ENCODE peak calls at places on chromosome 10, in four cellular contexts. G is sigmoid colon, V is brain microvascular endothelial cell, B is adipocyte. P is an unnamed sample. For H3K36me3, the result is how much of the 10 kb centered on the place peaks cover.

GRCh38 chr10:11875183-11875498 is 52.0 kb downstream of the PROSER2 start:
- DNase-seq in G (peak), V (no peak), B (no peak), P (no peak)

GRCh38 chr10:69069090-69070042 is 18.5 kb upstream of the SRGN start:
- DNase-seq in G (no peak), V (no peak), B (no peak), P (no peak)

GRCh38 chr10:68992721-68993440 is 4.3 kb downstream of the KIFBP start:
- DNase-seq in G (peak), V (peak), B (peak), P (peak)

GRCh38 chr10:61376377-61376776 is 76.8 kb downstream of the TMEM26 start:
- DNase-seq in G (no peak), V (no peak), B (no peak), P (no peak)

GRCh38 chr10:514137-514671 is 175.3 kb downstream of the DIP2C start:
- DNase-seq in G (peak), V (no peak), B (no peak), P (no peak)

GRCh38 chr10:47457528-47457820 is 26.4 kb downstream of the ANXA8 start:
- DNase-seq in G (no peak), V (no peak), B (no peak), P (no peak)

GRCh38 chr10:74103560-74104248 is 46.9 kb downstream of the AP3M1 start:
- DNase-seq in G (no peak), V (peak), B (peak), P (no peak)

GRCh38 chr10:22372922-22373321 is 27.6 kb downstream of the SPAG6 start:
- DNase-seq in G (no peak), V (no peak), B (no peak), P (no peak)

GRCh38 chr10:17003151-17003550 is 126.5 kb downstream of the CUBN start:
- DNase-seq in G (no peak), V (peak), B (peak), P (no peak)

GRCh38 chr10:63240807-63241206 is 107.7 kb downstream of the NRBF2 start:
- DNase-seq in G (no peak), V (no peak), B (no peak), P (no peak)

GRCh38 chr10:22620140-22620857 is 94.1 kb downstream of the PIP4K2A start:
- DNase-seq in G (peak), V (peak), B (peak), P (peak)

GRCh38 chr10:59706851-59707797 is 2.5 kb downstream of the SLC16A9 start:
- DNase-seq in G (no peak), V (no peak), B (no peak), P (no peak)

GRCh38 chr10:111076191-111076681 is 593 bp upstream of the ADRA2A start:
- DNase-seq in G (peak), V (peak), B (peak), P (peak)

GRCh38 chr10:28842321-28842720 is 165.0 kb downstream of the BAMBI start:
- DNase-seq in G (no peak), V (peak), B (peak), P (no peak)

GRCh38 chr10:55065185-55065584 is 264.2 kb upstream of the PCDH15 start:
- DNase-seq in G (no peak), V (no peak), B (no peak), P (no peak)

GRCh38 chr10:49615721-49616120 is 1.9 kb downstream of the CHAT start:
- DNase-seq in G (peak), V (no peak), B (no peak), P (peak)

GRCh38 chr10:29412452-29413004 is 123.7 kb downstream of the LYZL1 start:
- DNase-seq in G (no peak), V (no peak), B (peak), P (no peak)

GRCh38 chr10:73857446-73857845 is 16.9 kb downstream of the CAMK2G start:
- DNase-seq in G (no peak), V (peak), B (no peak), P (no peak)

GRCh38 chr10:48803831-48804584 is 119.3 kb downstream of the WDFY4 start:
- DNase-seq in G (no peak), V (no peak), B (no peak), P (no peak)

GRCh38 chr10:110864662-110865140 is 7.0 kb upstream of the PDCD4 start:
- DNase-seq in G (no peak), V (no peak), B (no peak), P (no peak)

GRCh38 chr10:124403548-124403947 is 15.2 kb downstream of the OAT start:
- DNase-seq in G (no peak), V (peak), B (peak), P (no peak)

GRCh38 chr10:23419657-23420319 is 19.1 kb upstream of the OTUD1 start:
- DNase-seq in G (no peak), V (no peak), B (no peak), P (no peak)

GRCh38 chr10:132914732-132915131 is 27.6 kb downstream of the CFAP46 start:
- DNase-seq in G (peak), V (no peak), B (no peak), P (no peak)

GRCh38 chr10:86968271-86968993 is at the start of gene ADIRF:
- DNase-seq in G (peak), V (no peak), B (peak), P (peak)

GRCh38 chr10:22042557-22043326 is 39.2 kb upstream of the DNAJC1 start:
- DNase-seq in G (no peak), V (no peak), B (no peak), P (peak)

GRCh38 chr10:22894714-22895113 is 33.1 kb upstream of the ARMC3 start:
- DNase-seq in G (no peak), V (no peak), B (peak), P (no peak)

GRCh38 chr10:86857097-86857825 is 100.2 kb downstream of the MMRN2 start:
- DNase-seq in G (no peak), V (peak), B (peak), P (peak)

GRCh38 chr10:44817961-44818649 is 93.0 kb upstream of the TMEM72 start:
- DNase-seq in G (no peak), V (no peak), B (no peak), P (no peak)

GRCh38 chr10:35546824-35547225 is 58.3 kb upstream of the GJD4 start:
- DNase-seq in G (no peak), V (peak), B (peak), P (no peak)

GRCh38 chr10:12650122-12650521 is 300.8 kb downstream of the CAMK1D start:
- DNase-seq in G (no peak), V (no peak), B (no peak), P (no peak)

GRCh38 chr10:86674912-86675311 is 6.6 kb downstream of the LDB3 start:
- DNase-seq in G (no peak), V (no peak), B (no peak), P (no peak)

GRCh38 chr10:17850526-17850925 is 41.4 kb downstream of the MRC1 start:
- DNase-seq in G (no peak), V (no peak), B (no peak), P (no peak)

GRCh38 chr10:75097666-75098285 is 13.7 kb upstream of the SAMD8 start:
- DNase-seq in G (no peak), V (peak), B (peak), P (no peak)

GRCh38 chr10:32367793-32368453 is 21.0 kb upstream of the EPC1 start:
- DNase-seq in G (peak), V (peak), B (peak), P (peak)

GRCh38 chr10:387949-388660 is 252.8 kb downstream of the ZMYND11 start:
- DNase-seq in G (peak), V (no peak), B (no peak), P (no peak)

GRCh38 chr10:52280051-52280450 is 34.0 kb upstream of the DKK1 start:
- DNase-seq in G (no peak), V (no peak), B (peak), P (no peak)

DNA sequence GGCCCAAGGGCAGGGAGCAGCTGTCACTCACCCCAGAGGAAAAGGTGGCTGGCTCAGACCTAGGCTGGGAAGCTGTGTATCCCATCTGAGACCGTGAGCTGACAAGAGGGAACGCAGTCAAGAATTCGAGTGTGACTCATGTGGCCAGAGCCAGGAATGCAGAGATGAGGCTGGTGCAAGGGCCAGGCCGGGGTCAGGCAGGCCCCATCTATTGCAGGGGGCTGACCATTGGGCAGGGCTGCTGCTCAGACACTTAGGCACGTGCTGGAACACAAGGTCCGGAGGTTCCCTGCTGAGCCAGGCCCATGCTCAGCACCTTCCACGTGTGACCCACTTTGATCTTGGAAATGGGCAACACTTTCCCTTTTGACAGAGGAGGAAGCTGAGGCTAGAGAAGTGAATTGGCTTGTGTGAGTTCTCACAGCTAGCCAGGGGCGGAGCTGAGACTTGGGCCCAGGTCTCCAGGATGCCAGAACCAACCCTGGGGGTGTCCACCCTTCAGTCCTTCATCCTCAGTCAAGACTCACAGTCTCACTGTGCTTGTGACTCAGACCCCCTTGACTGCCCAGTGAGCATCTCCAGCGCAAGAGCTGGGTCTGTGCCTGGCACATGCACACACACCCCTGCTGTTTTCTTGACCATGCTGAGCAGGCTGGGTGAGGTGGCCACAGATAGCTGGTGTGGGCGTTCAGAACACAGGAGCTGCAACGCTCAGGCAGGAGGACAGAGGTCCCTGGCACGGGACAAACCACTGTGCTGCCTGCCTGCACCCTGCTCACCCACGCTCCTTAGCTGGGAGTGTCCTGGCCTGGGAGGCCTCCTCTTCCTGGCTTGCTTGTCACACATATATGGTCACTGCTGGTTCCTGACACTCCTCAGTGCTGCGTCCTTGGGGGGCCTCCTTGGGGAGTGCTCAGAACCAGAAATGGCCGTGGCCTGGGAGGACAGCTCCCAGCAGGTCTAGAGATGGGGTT is 47.6 kb upstream of the PPIF start:
- DNase-seq in G (no peak), V (peak), B (peak), P (peak)
- H3K36me3 ChIP-seq in G (half or more), V (half or more), B (half or more), P (half or more)

GRCh38 chr10:7433861-7434260 is 23.0 kb upstream of the SFMBT2 start:
- DNase-seq in G (no peak), V (no peak), B (no peak), P (no peak)
- H3K4me3 ChIP-seq in G (no peak), V (no peak), B (no peak), P (no peak)

DNA sequence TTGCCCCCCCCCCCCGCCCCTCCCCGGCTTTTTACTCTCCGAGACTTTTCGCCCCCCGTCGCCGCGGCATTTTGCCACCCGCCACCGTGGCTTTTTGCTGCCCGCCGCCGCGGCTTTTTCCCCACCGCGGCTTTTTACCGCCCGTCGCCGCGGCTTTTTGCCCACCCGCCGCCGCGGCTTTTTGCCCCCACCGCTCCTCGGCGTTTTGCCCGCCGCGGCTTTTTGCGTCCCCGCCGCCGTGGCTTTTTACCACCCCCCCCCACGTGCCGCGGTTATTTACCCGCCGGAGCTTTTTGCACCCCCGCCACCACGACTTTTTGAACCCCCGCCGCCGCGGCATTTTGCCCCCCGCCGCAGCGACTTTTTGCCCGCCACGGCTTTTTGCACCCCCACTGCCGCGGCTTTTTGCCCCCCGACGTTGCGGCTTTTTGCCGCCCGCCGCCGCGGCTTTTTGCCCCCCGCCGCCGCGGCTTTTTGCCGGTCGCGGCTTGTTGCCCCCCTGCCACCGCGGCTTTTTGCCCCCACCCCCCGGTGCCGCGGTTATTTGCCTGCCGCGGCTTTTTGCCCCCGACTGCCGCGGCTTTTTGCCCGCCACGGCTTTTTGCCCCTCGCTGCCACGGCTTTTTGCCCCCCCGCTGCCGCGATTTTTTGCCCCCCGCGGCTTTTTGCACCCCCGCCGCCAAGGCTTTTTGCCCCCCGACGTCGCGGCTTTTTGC is 461.1 kb downstream of the ZNF33B start:
- DNase-seq in G (no peak), V (no peak), B (no peak), P (no peak)
- H3K36me3 ChIP-seq in G (under half), V (under half), B (under half), P (under half)

GRCh38 chr10:122308487-122309141 is 37.5 kb downstream of the BTBD16 start:
- DNase-seq in G (no peak), V (no peak), B (no peak), P (peak)

GRCh38 chr10:122306282-122306681 is 35.2 kb downstream of the BTBD16 start:
- DNase-seq in G (no peak), V (no peak), B (no peak), P (no peak)

GRCh38 chr10:122310311-122311050 is 39.4 kb downstream of the BTBD16 start:
- DNase-seq in G (no peak), V (peak), B (no peak), P (no peak)

GRCh38 chr10:122306744-122307143 is 35.6 kb downstream of the BTBD16 start:
- DNase-seq in G (no peak), V (no peak), B (no peak), P (no peak)

GRCh38 chr10:122307669-122308486 is 36.8 kb downstream of the BTBD16 start:
- DNase-seq in G (peak), V (peak), B (peak), P (peak)
- H3K4me3 ChIP-seq in G (no peak), V (no peak), B (peak), P (peak)

DNA sequence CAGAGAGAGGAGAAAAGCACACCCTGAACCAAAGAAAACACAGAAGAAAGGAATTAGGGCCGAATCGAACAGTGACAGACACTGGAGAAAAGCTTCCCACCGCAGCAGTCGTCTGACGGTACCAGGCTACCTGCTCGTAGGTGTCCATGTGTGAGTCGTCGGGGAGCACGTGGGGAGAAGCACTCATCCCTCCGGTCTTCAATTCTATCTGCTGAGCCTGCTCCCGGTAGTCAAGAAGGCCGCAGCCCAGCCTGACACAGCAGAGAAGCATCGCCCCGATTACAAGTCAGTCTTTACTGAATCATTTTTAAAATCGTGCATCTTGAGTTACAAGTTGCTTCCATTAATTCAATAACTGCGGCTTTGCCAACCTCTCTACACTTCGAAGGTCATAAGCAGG is 24.5 kb downstream of the PITRM1 start:
- DNase-seq in G (peak), V (no peak), B (no peak), P (no peak)
- H3K36me3 ChIP-seq in G (under half), V (half or more), B (half or more), P (half or more)

GRCh38 chr10:13847201-13847631 is 260.5 kb downstream of the PRPF18 start:
- DNase-seq in G (no peak), V (no peak), B (no peak), P (no peak)

GRCh38 chr10:13851906-13852305 is 265.1 kb downstream of the PRPF18 start:
- DNase-seq in G (no peak), V (no peak), B (no peak), P (no peak)

GRCh38 chr10:13852872-13853271 is 266.1 kb downstream of the PRPF18 start:
- DNase-seq in G (no peak), V (no peak), B (no peak), P (no peak)

GRCh38 chr10:13845897-13846296 is 259.1 kb downstream of the PRPF18 start:
- DNase-seq in G (no peak), V (no peak), B (no peak), P (no peak)

GRCh38 chr10:13848530-13849425 is 262.0 kb downstream of the PRPF18 start:
- DNase-seq in G (peak), V (no peak), B (no peak), P (no peak)
- H3K4me3 ChIP-seq in G (no peak), V (no peak), B (no peak), P (no peak)

DNA sequence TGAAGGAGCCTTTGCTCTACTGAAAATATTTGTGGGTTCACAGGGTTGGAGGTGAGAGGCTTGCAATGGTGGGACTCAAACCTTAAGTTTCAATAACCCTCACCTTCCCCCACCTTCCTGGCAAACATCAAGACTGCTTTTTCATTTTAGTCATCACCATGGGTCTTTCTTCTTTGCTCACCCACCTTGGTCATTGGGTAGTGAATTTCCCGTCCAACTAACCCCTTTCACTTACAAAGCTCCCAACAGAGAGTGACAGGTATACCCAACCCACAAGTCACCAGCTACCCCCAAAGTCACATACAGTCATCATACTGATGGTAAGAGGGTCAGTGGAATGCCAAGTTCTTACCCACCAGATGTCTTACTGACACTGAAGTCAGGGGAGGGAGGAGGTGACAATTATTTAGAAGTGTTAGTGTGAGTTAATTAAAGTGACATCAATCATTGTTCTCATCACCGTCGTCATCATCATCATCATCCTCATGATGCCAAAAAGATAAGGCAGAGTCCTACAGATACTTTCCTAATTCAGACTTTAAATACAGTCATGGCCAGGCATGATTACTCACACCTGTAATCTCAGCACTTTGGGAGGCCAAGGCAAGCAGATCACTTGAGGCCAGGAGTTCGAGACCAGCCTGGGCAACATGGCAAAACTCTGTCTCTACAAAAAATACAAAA is 49.0 kb downstream of the PIK3AP1 start:
- DNase-seq in G (no peak), V (no peak), B (no peak), P (no peak)
- H3K36me3 ChIP-seq in G (under half), V (under half), B (under half), P (under half)

GRCh38 chr10:3197354-3198003 is 24.9 kb upstream of the PITRM1 start:
- DNase-seq in G (peak), V (peak), B (peak), P (peak)
- H3K4me3 ChIP-seq in G (no peak), V (peak), B (peak), P (peak)

GRCh38 chr10:91200314-91201212 is 19.9 kb upstream of the PCGF5 start:
- DNase-seq in G (no peak), V (no peak), B (no peak), P (no peak)
- H3K36me3 ChIP-seq in G (under half), V (under half), B (under half), P (under half)

DNA sequence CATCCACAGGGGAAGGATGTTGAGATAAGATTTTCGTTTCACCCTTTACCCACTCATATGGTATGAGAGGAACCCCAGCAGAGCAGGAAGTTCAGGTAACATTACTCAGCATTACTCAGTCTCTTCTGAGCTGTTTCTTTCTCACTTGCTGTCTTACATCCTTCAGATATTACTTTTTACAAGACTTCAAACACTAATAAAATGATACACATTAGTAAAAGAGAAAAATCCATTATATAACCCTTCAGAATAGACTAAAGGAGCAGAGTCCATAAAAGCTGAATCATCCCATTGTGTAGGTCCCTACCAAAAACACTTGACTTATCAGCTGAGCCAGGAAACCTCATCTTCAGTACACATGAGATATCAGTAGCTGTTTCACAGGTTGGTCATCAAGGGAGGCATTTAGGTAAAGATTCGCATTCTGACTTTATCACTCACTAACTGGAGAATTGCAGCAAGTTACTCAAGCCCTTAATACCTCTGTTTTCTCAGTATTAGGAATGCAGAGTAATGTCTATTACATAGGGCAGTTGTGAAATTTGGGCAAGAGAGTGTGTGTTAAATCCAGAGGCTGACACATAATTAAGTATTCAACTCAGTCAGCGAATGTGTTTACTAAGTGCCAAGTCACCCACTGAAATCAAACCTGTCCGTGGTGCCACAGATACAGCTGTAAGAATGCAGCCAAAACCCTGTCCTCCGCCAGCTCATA is 44.7 kb downstream of the KLF6 start:
- DNase-seq in G (no peak), V (peak), B (peak), P (peak)
- H3K4me3 ChIP-seq in G (no peak), V (no peak), B (no peak), P (no peak)